ENCODE peak calls at places on chromosomes 11 and 22, in six cellular contexts. P, C, O, L, B and J are unnamed samples.

GRCh38 chr22:45262931-45263789 is 21.6 kb upstream of the UPK3A start:
- DNase-seq in C (peak; percentile 79), B (peak; percentile 35), P (no peak), L (peak; percentile 23), O (no peak), J (no peak)

GRCh38 chr11:84471501-84471900 is 1155.6 kb downstream of the DLG2 start:
- DNase-seq in P (no peak), O (peak; percentile 26), C (no peak), B (no peak), L (no peak), J (no peak)

GRCh38 chr11:103546236-103546635 is 437.0 kb downstream of the DYNC2H1 start:
- DNase-seq in L (peak; percentile 50), C (no peak), O (no peak), P (no peak), B (peak; percentile 49), J (no peak)

GRCh38 chr22:37521236-37521739 is 2.1 kb upstream of the CARD10 start:
- DNase-seq in C (no peak), B (no peak), P (no peak), O (no peak), L (no peak), J (no peak)

GRCh38 chr22:36761553-36762240 is 14.2 kb downstream of the IFT27 start:
- DNase-seq in P (no peak), B (no peak), C (no peak), L (no peak), O (no peak), J (peak; percentile 8)

GRCh38 chr11:132911186-132911585 is 621.1 kb downstream of the OPCML start:
- DNase-seq in P (no peak), L (peak; percentile 67), B (peak; percentile 67), C (no peak), O (no peak), J (no peak)

GRCh38 chr22:27602390-27602789 is 199.2 kb downstream of the MN1 start:
- DNase-seq in L (peak; percentile 12), B (no peak), O (peak; percentile 91), C (no peak), P (no peak), J (peak; percentile 58)

GRCh38 chr11:134261626-134262488 is 8.5 kb downstream of the ACAD8 start:
- DNase-seq in C (peak; percentile 55), L (peak; percentile 49), B (peak; percentile 22), O (peak; percentile 71), P (no peak), J (peak; percentile 69)

GRCh38 chr22:44550666-44551491 is 52.8 kb upstream of the RTL6 start:
- DNase-seq in B (peak; percentile 91), L (peak; percentile 86), P (no peak), C (peak; percentile 59), O (no peak), J (no peak)

GRCh38 chr11:1866226-1866625 is 13.3 kb downstream of the LSP1 start:
- DNase-seq in C (no peak), O (no peak), P (no peak), L (no peak), B (no peak), J (no peak)